ENCODE peak calls at places on chromosomes 11 and 22, in ten cellular contexts. One of them, this sample, is unnamed.

GRCh38 chr22:49767355-49768062 is 60.2 kb downstream of the BRD1 start:
- DNase-seq in SK-N-MC: peak
- DNase-seq in stimulated activated CD4-positive, alpha-beta T cell treated with anti-CD3 and anti-CD28 coated beads, TNF-alpha, amount 100 ng/mL, for 1 hour: no peak
- DNase-seq in activated T-cell treated with anti-CD3 and anti-CD28 coated beads for 1 hour: no peak
- DNase-seq in fibroblast of lung: peak
- DNase-seq in small intestine: peak
- DNase-seq in H54: peak
- DNase-seq in uterus: no peak
- DNase-seq in amniotic stem cell: no peak
- DNase-seq in mesenteric fat pad: peak
- DNase-seq in this sample: peak

GRCh38 chr11:79413258-79413657 is 27.6 kb downstream of the TENM4 start:
- DNase-seq in SK-N-MC: no peak
- DNase-seq in stimulated activated CD4-positive, alpha-beta T cell treated with anti-CD3 and anti-CD28 coated beads, TNF-alpha, amount 100 ng/mL, for 1 hour: no peak
- DNase-seq in activated T-cell treated with anti-CD3 and anti-CD28 coated beads for 1 hour: no peak
- DNase-seq in fibroblast of lung: peak
- DNase-seq in small intestine: no peak
- DNase-seq in H54: peak
- DNase-seq in uterus: peak
- DNase-seq in amniotic stem cell: no peak
- DNase-seq in mesenteric fat pad: no peak
- DNase-seq in this sample: no peak

GRCh38 chr11:60871378-60872061 is 4.2 kb downstream of the ZP1 start:
- DNase-seq in SK-N-MC: no peak
- DNase-seq in stimulated activated CD4-positive, alpha-beta T cell treated with anti-CD3 and anti-CD28 coated beads, TNF-alpha, amount 100 ng/mL, for 1 hour: no peak
- DNase-seq in activated T-cell treated with anti-CD3 and anti-CD28 coated beads for 1 hour: no peak
- DNase-seq in fibroblast of lung: peak
- DNase-seq in small intestine: no peak
- DNase-seq in H54: no peak
- DNase-seq in uterus: peak
- DNase-seq in amniotic stem cell: no peak
- DNase-seq in mesenteric fat pad: peak
- DNase-seq in this sample: no peak

GRCh38 chr11:114083256-114084252 is 24.0 kb downstream of the ZBTB16 start:
- DNase-seq in SK-N-MC: no peak
- DNase-seq in stimulated activated CD4-positive, alpha-beta T cell treated with anti-CD3 and anti-CD28 coated beads, TNF-alpha, amount 100 ng/mL, for 1 hour: no peak
- DNase-seq in activated T-cell treated with anti-CD3 and anti-CD28 coated beads for 1 hour: no peak
- DNase-seq in fibroblast of lung: no peak
- DNase-seq in small intestine: no peak
- DNase-seq in H54: no peak
- DNase-seq in uterus: no peak
- DNase-seq in amniotic stem cell: no peak
- DNase-seq in mesenteric fat pad: peak
- DNase-seq in this sample: no peak

GRCh38 chr22:43537019-43537585 is 125.3 kb downstream of the MPPED1 start:
- DNase-seq in SK-N-MC: no peak
- DNase-seq in stimulated activated CD4-positive, alpha-beta T cell treated with anti-CD3 and anti-CD28 coated beads, TNF-alpha, amount 100 ng/mL, for 1 hour: no peak
- DNase-seq in activated T-cell treated with anti-CD3 and anti-CD28 coated beads for 1 hour: no peak
- DNase-seq in fibroblast of lung: no peak
- DNase-seq in small intestine: no peak
- DNase-seq in H54: no peak
- DNase-seq in uterus: no peak
- DNase-seq in amniotic stem cell: no peak
- DNase-seq in mesenteric fat pad: peak
- DNase-seq in this sample: peak

GRCh38 chr11:78659326-78660319 is 85.0 kb upstream of the NARS2 start:
- DNase-seq in SK-N-MC: no peak
- DNase-seq in stimulated activated CD4-positive, alpha-beta T cell treated with anti-CD3 and anti-CD28 coated beads, TNF-alpha, amount 100 ng/mL, for 1 hour: no peak
- DNase-seq in activated T-cell treated with anti-CD3 and anti-CD28 coated beads for 1 hour: no peak
- DNase-seq in fibroblast of lung: no peak
- DNase-seq in small intestine: peak
- DNase-seq in H54: no peak
- DNase-seq in uterus: no peak
- DNase-seq in amniotic stem cell: no peak
- DNase-seq in mesenteric fat pad: no peak
- DNase-seq in this sample: no peak

GRCh38 chr22:20430641-20431519 is 6.7 kb downstream of the SCARF2 start:
- DNase-seq in SK-N-MC: no peak
- DNase-seq in stimulated activated CD4-positive, alpha-beta T cell treated with anti-CD3 and anti-CD28 coated beads, TNF-alpha, amount 100 ng/mL, for 1 hour: no peak
- DNase-seq in activated T-cell treated with anti-CD3 and anti-CD28 coated beads for 1 hour: peak
- DNase-seq in fibroblast of lung: peak
- DNase-seq in small intestine: peak
- DNase-seq in H54: no peak
- DNase-seq in uterus: no peak
- DNase-seq in amniotic stem cell: no peak
- DNase-seq in mesenteric fat pad: peak
- DNase-seq in this sample: no peak

GRCh38 chr11:86360775-86361395 is 13.8 kb upstream of the CCDC81 start:
- DNase-seq in SK-N-MC: no peak
- DNase-seq in stimulated activated CD4-positive, alpha-beta T cell treated with anti-CD3 and anti-CD28 coated beads, TNF-alpha, amount 100 ng/mL, for 1 hour: no peak
- DNase-seq in activated T-cell treated with anti-CD3 and anti-CD28 coated beads for 1 hour: no peak
- DNase-seq in fibroblast of lung: peak
- DNase-seq in small intestine: peak
- DNase-seq in H54: peak
- DNase-seq in uterus: no peak
- DNase-seq in amniotic stem cell: peak
- DNase-seq in mesenteric fat pad: no peak
- DNase-seq in this sample: no peak

GRCh38 chr22:17477401-17477833 is 85.9 kb upstream of the SLC25A18 start:
- DNase-seq in SK-N-MC: no peak
- DNase-seq in stimulated activated CD4-positive, alpha-beta T cell treated with anti-CD3 and anti-CD28 coated beads, TNF-alpha, amount 100 ng/mL, for 1 hour: no peak
- DNase-seq in activated T-cell treated with anti-CD3 and anti-CD28 coated beads for 1 hour: no peak
- DNase-seq in fibroblast of lung: peak
- DNase-seq in small intestine: peak
- DNase-seq in H54: no peak
- DNase-seq in uterus: peak
- DNase-seq in amniotic stem cell: no peak
- DNase-seq in mesenteric fat pad: no peak
- DNase-seq in this sample: no peak

GRCh38 chr22:43894122-43894521 is 2.3 kb upstream of the PNPLA5 start:
- DNase-seq in SK-N-MC: no peak
- DNase-seq in stimulated activated CD4-positive, alpha-beta T cell treated with anti-CD3 and anti-CD28 coated beads, TNF-alpha, amount 100 ng/mL, for 1 hour: no peak
- DNase-seq in activated T-cell treated with anti-CD3 and anti-CD28 coated beads for 1 hour: no peak
- DNase-seq in fibroblast of lung: no peak
- DNase-seq in small intestine: no peak
- DNase-seq in H54: no peak
- DNase-seq in uterus: no peak
- DNase-seq in amniotic stem cell: no peak
- DNase-seq in mesenteric fat pad: no peak
- DNase-seq in this sample: no peak

GRCh38 chr11:75577198-75577597 is 15.1 kb downstream of the SERPINH1 start:
- DNase-seq in SK-N-MC: no peak
- DNase-seq in stimulated activated CD4-positive, alpha-beta T cell treated with anti-CD3 and anti-CD28 coated beads, TNF-alpha, amount 100 ng/mL, for 1 hour: no peak
- DNase-seq in activated T-cell treated with anti-CD3 and anti-CD28 coated beads for 1 hour: peak
- DNase-seq in fibroblast of lung: no peak
- DNase-seq in small intestine: no peak
- DNase-seq in H54: peak
- DNase-seq in uterus: peak
- DNase-seq in amniotic stem cell: no peak
- DNase-seq in mesenteric fat pad: no peak
- DNase-seq in this sample: no peak

GRCh38 chr11:126544311-126545056 is 189.0 kb downstream of the ST3GAL4 start:
- DNase-seq in SK-N-MC: peak
- DNase-seq in stimulated activated CD4-positive, alpha-beta T cell treated with anti-CD3 and anti-CD28 coated beads, TNF-alpha, amount 100 ng/mL, for 1 hour: no peak
- DNase-seq in activated T-cell treated with anti-CD3 and anti-CD28 coated beads for 1 hour: no peak
- DNase-seq in fibroblast of lung: peak
- DNase-seq in small intestine: no peak
- DNase-seq in H54: peak
- DNase-seq in uterus: peak
- DNase-seq in amniotic stem cell: no peak
- DNase-seq in mesenteric fat pad: no peak
- DNase-seq in this sample: no peak

GRCh38 chr22:27670701-27671412 is 130.7 kb downstream of the MN1 start:
- DNase-seq in SK-N-MC: no peak
- DNase-seq in stimulated activated CD4-positive, alpha-beta T cell treated with anti-CD3 and anti-CD28 coated beads, TNF-alpha, amount 100 ng/mL, for 1 hour: no peak
- DNase-seq in activated T-cell treated with anti-CD3 and anti-CD28 coated beads for 1 hour: no peak
- DNase-seq in fibroblast of lung: no peak
- DNase-seq in small intestine: peak
- DNase-seq in H54: no peak
- DNase-seq in uterus: no peak
- DNase-seq in amniotic stem cell: no peak
- DNase-seq in mesenteric fat pad: no peak
- DNase-seq in this sample: peak

GRCh38 chr11:123443851-123444623 is 14.0 kb downstream of the GRAMD1B start:
- DNase-seq in SK-N-MC: no peak
- DNase-seq in stimulated activated CD4-positive, alpha-beta T cell treated with anti-CD3 and anti-CD28 coated beads, TNF-alpha, amount 100 ng/mL, for 1 hour: no peak
- DNase-seq in activated T-cell treated with anti-CD3 and anti-CD28 coated beads for 1 hour: no peak
- DNase-seq in fibroblast of lung: no peak
- DNase-seq in small intestine: no peak
- DNase-seq in H54: no peak
- DNase-seq in uterus: no peak
- DNase-seq in amniotic stem cell: no peak
- DNase-seq in mesenteric fat pad: no peak
- DNase-seq in this sample: no peak

GRCh38 chr11:117931971-117932370 is 2.8 kb upstream of the TMPRSS13 start:
- DNase-seq in SK-N-MC: no peak
- DNase-seq in stimulated activated CD4-positive, alpha-beta T cell treated with anti-CD3 and anti-CD28 coated beads, TNF-alpha, amount 100 ng/mL, for 1 hour: no peak
- DNase-seq in activated T-cell treated with anti-CD3 and anti-CD28 coated beads for 1 hour: no peak
- DNase-seq in fibroblast of lung: no peak
- DNase-seq in small intestine: no peak
- DNase-seq in H54: no peak
- DNase-seq in uterus: no peak
- DNase-seq in amniotic stem cell: no peak
- DNase-seq in mesenteric fat pad: peak
- DNase-seq in this sample: no peak

GRCh38 chr22:45554040-45554406 is 51.3 kb downstream of the FBLN1 start:
- DNase-seq in SK-N-MC: no peak
- DNase-seq in stimulated activated CD4-positive, alpha-beta T cell treated with anti-CD3 and anti-CD28 coated beads, TNF-alpha, amount 100 ng/mL, for 1 hour: no peak
- DNase-seq in activated T-cell treated with anti-CD3 and anti-CD28 coated beads for 1 hour: no peak
- DNase-seq in fibroblast of lung: no peak
- DNase-seq in small intestine: peak
- DNase-seq in H54: no peak
- DNase-seq in uterus: no peak
- DNase-seq in amniotic stem cell: no peak
- DNase-seq in mesenteric fat pad: no peak
- DNase-seq in this sample: no peak